ENCODE peak calls at places on chromosome 19, in six cellular contexts. I is breast epithelium, X is A549, Y is adrenal gland, F is thyroid gland, M is uterus. S is an unnamed sample.

GRCh38 chr19:4007836-4008539 is 452 bp downstream of the PIAS4 start:
- DNase-seq in I (no peak), X (no peak), Y (no peak), F (peak), M (peak), S (no peak)

GRCh38 chr19:41959056-41960053 is at the start of gene RABAC1:
- DNase-seq in I (peak), X (peak), Y (peak), F (peak), M (peak), S (peak)

GRCh38 chr19:29690842-29691241 is 24.2 kb downstream of the C19orf12 start:
- DNase-seq in I (no peak), X (peak), Y (no peak), F (no peak), M (no peak), S (no peak)

GRCh38 chr19:9487016-9487415 is 11.4 kb downstream of the ZNF560 start:
- DNase-seq in I (no peak), X (no peak), Y (no peak), F (no peak), M (no peak), S (no peak)

GRCh38 chr19:49808762-49809154 is 4.3 kb downstream of the FUZ start:
- DNase-seq in I (peak), X (peak), Y (peak), F (peak), M (peak), S (peak)

GRCh38 chr19:916645-917322 is 349 bp upstream of the KISS1R start:
- DNase-seq in I (no peak), X (no peak), Y (no peak), F (peak), M (no peak), S (no peak)

GRCh38 chr19:38263696-38264485 is 482 bp upstream of the SPINT2 start:
- DNase-seq in I (no peak), X (peak), Y (peak), F (peak), M (no peak), S (no peak)

GRCh38 chr19:43700368-43701015 is 15.4 kb upstream of the IRGC start:
- DNase-seq in I (no peak), X (no peak), Y (peak), F (no peak), M (peak), S (peak)

GRCh38 chr19:49282184-49282583 is 42.8 kb downstream of the SLC6A16 start:
- DNase-seq in I (no peak), X (no peak), Y (no peak), F (no peak), M (no peak), S (no peak)

GRCh38 chr19:38417544-38418506 is 8.2 kb downstream of the RASGRP4 start:
- DNase-seq in I (no peak), X (peak), Y (peak), F (peak), M (no peak), S (peak)

GRCh38 chr19:49362048-49362925 is at the start of gene TEAD2:
- DNase-seq in I (no peak), X (peak), Y (peak), F (peak), M (peak), S (peak)

GRCh38 chr19:16376649-16377048 is 52.0 kb downstream of the KLF2 start:
- DNase-seq in I (no peak), X (peak), Y (no peak), F (no peak), M (no peak), S (no peak)

GRCh38 chr19:41131186-41131585 is 17.0 kb downstream of the CYP2F1 start:
- DNase-seq in I (no peak), X (no peak), Y (no peak), F (no peak), M (no peak), S (no peak)

GRCh38 chr19:1267441-1268391 is 1.4 kb upstream of the CIRBP start:
- DNase-seq in I (no peak), X (no peak), Y (peak), F (no peak), M (peak), S (no peak)

GRCh38 chr19:7677664-7678311 is 898 bp downstream of the MCEMP1 start:
- DNase-seq in I (no peak), X (no peak), Y (no peak), F (no peak), M (no peak), S (no peak)

GRCh38 chr19:48487944-48488343 is 18.8 kb downstream of the CYTH2 start:
- DNase-seq in I (peak), X (peak), Y (peak), F (peak), M (no peak), S (peak)

GRCh38 chr19:5436101-5436947 is 18.9 kb upstream of the ZNRF4 start:
- DNase-seq in I (no peak), X (peak), Y (no peak), F (no peak), M (no peak), S (no peak)

GRCh38 chr19:38743394-38744297 is 628 bp downstream of the CAPN12 start:
- DNase-seq in I (no peak), X (no peak), Y (no peak), F (no peak), M (no peak), S (no peak)

GRCh38 chr19:7153008-7153407 is 83.5 kb downstream of the ZNF557 start:
- DNase-seq in I (no peak), X (no peak), Y (no peak), F (no peak), M (no peak), S (no peak)

GRCh38 chr19:14580623-14581237 is 2.2 kb upstream of the CLEC17A start:
- DNase-seq in I (no peak), X (no peak), Y (no peak), F (no peak), M (no peak), S (no peak)

GRCh38 chr19:30083701-30084156 is 141.7 kb downstream of the URI1 start:
- DNase-seq in I (no peak), X (no peak), Y (no peak), F (no peak), M (no peak), S (no peak)

GRCh38 chr19:35328851-35329285 is at the start of gene CD22:
- DNase-seq in I (no peak), X (no peak), Y (no peak), F (no peak), M (no peak), S (no peak)

GRCh38 chr19:52991484-52991883 is 22.2 kb upstream of the ERVV-1 start:
- DNase-seq in I (no peak), X (no peak), Y (peak), F (no peak), M (no peak), S (no peak)

GRCh38 chr19:49812452-49812996 is 568 bp downstream of the FUZ start:
- DNase-seq in I (no peak), X (no peak), Y (no peak), F (no peak), M (no peak), S (no peak)

GRCh38 chr19:10706990-10707389 is 5.8 kb downstream of the QTRT1 start:
- DNase-seq in I (no peak), X (no peak), Y (no peak), F (peak), M (no peak), S (no peak)

GRCh38 chr19:5621945-5622464 is 571 bp downstream of the SAFB2 start:
- DNase-seq in I (no peak), X (no peak), Y (peak), F (no peak), M (peak), S (peak)

GRCh38 chr19:35732540-35733179 is 9.6 kb downstream of the IGFLR1 start:
- DNase-seq in I (no peak), X (no peak), Y (no peak), F (no peak), M (no peak), S (no peak)

GRCh38 chr19:39082745-39083598 is 1.2 kb upstream of the ACP7 start:
- DNase-seq in I (no peak), X (no peak), Y (no peak), F (no peak), M (no peak), S (no peak)

GRCh38 chr19:55112781-55113569 is 4.5 kb downstream of the PPP1R12C start:
- DNase-seq in I (no peak), X (no peak), Y (no peak), F (peak), M (peak), S (no peak)
- TF ChIP-seq CTCF in I (no peak), X (no peak), Y (no peak), F (no peak), M (no peak), S (peak)

GRCh38 chr19:2602391-2603181 is 99.9 kb downstream of the GNG7 start:
- DNase-seq in I (peak), X (no peak), Y (peak), F (peak), M (peak), S (peak)
- TF ChIP-seq POLR2A in I (no peak), X (no peak), Y (no peak), F (peak), M (peak), S (no peak)

DNA sequence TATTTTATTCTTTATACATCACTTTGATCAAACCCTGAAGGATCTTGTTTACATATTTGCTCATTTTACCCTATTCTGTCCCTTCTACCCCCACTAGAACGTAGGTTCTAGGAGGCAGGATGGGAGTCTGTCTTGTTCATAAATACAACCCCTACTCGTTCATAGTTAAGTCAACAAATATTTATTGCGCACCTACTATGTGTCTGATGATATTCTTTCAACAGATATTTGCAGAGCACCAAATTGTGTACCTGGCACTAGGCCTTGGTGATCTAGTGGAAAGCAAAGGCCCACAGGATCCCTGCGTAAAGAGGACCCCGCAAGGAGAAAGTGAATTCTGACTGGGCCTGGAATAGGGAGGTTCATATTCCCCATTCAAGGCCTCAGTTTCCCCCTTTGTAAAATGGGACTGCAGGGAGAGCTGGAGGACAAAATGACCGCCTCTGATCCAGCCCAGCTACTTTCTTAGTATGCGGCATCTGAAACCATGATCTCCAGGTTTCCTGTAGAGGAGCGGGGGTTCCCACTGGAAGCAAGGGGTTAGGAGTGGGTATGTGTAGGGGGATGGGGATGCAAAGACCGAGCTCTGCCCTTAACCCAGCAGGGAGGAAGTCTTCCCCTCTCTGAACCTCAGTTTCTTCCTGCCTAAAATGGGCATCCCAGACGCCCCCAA is 534 bp upstream of the GEMIN7 start:
- DNase-seq in I (no peak), X (no peak), Y (no peak), F (no peak), M (no peak), S (no peak)
- TF ChIP-seq CTCF in I (no peak), X (no peak), Y (no peak), F (no peak), M (no peak), S (no peak)

GRCh38 chr19:20926796-20927195 is 3.7 kb downstream of the ZNF85 start:
- DNase-seq in I (no peak), X (no peak), Y (no peak), F (no peak), M (no peak), S (no peak)

GRCh38 chr19:20928371-20928770 is 5.3 kb downstream of the ZNF85 start:
- DNase-seq in I (no peak), X (no peak), Y (no peak), F (no peak), M (no peak), S (no peak)

GRCh38 chr19:20925481-20925880 is 2.4 kb downstream of the ZNF85 start:
- DNase-seq in I (no peak), X (no peak), Y (no peak), F (peak), M (no peak), S (no peak)

DNA sequence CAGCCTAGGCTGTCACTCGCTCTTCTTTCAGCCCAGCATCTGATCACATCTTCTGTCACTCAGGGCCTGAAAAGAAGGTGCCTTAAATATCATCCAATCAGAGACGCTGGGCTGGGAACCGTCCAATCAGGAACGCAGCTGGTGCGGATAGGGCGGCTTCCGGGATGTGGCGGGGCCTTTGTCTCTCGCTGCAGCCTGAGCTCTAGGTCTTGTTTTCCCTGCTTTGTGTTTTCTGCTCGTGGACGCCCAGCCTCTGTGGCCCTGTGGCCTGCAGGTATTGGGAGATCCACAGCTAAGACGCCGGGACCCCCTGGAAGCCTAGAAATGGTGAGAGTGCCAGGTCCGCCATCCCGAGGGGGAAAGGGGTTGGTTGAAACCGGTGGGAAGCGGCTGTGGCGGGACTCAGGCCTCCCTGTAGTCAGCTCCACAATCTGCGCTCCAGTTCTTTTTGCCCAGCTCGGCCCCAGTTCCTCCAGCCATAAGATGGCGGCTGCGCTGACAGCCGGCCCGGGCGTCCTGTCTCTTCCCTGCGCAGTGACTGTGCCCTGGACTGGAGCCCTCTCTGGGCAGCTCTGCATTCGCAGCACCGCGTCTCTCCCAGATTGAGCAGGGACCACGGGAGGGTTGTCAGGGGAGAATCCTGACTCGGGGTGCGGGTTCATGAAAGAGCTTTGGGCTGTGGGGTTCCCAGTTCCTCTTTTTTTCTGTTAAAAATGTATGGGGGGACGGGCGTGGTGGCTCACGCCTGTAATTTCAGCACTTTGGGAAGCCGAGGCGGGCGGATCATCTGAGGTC is at the start of gene ZNF85:
- DNase-seq in I (peak), X (no peak), Y (peak), F (peak), M (peak), S (peak)
- TF ChIP-seq POLR2A in I (no peak), X (no peak), Y (no peak), F (peak), M (no peak), S (peak)

GRCh38 chr19:32324631-32325215 is 20.7 kb upstream of the ZNF507 start:
- DNase-seq in I (no peak), X (no peak), Y (no peak), F (no peak), M (no peak), S (no peak)
- TF ChIP-seq CTCF in I (no peak), X (peak), Y (no peak), F (no peak), M (no peak), S (no peak)

GRCh38 chr19:45467115-45467455 is 711 bp upstream of the FOSB start:
- DNase-seq in I (no peak), X (no peak), Y (no peak), F (no peak), M (no peak), S (no peak)

GRCh38 chr19:45468803-45469131 is 971 bp downstream of the FOSB start:
- DNase-seq in I (no peak), X (no peak), Y (no peak), F (no peak), M (no peak), S (no peak)

GRCh38 chr19:45467456-45468158 is at the start of gene FOSB:
- DNase-seq in I (peak), X (peak), Y (peak), F (peak), M (peak), S (peak)

GRCh38 chr19:45469132-45469834 is 1.5 kb downstream of the FOSB start:
- DNase-seq in I (peak), X (peak), Y (peak), F (peak), M (peak), S (peak)

GRCh38 chr19:45468159-45468651 is 409 bp downstream of the FOSB start:
- DNase-seq in I (no peak), X (no peak), Y (peak), F (peak), M (peak), S (no peak)
- TF ChIP-seq POLR2A in I (peak), X (no peak), Y (no peak), F (no peak), M (no peak), S (no peak)

S was measured in heart left ventricle.